ENCODE peak calls at places on chromosomes 4 and X, in eight cellular contexts. One of them, this sample, is unnamed.

GRCh38 chr4:10019521-10020051 is 1.7 kb downstream of the SLC2A9 start:
- DNase-seq in activated CD4-positive, alpha-beta T cell treated with anti-CD3 and anti-CD28 coated beads for 1 hour: no peak
- DNase-seq in SK-N-MC: no peak
- DNase-seq in cardiac muscle cell: no peak
- DNase-seq in stimulated activated CD4-positive, alpha-beta T cell treated with anti-CD3 and anti-CD28 coated beads, Interleukin-15, amount 100 ng/mL, for 1 hour: no peak
- DNase-seq in AML-193: no peak
- DNase-seq in AG09309: no peak
- DNase-seq in ovary: peak; percentile 55
- DNase-seq in this sample: no peak

GRCh38 chrX:110004210-110004609 is 1.3 kb downstream of the TMEM164 start:
- DNase-seq in SK-N-MC: no peak
- DNase-seq in AML-193: no peak
- DNase-seq in stimulated activated CD4-positive, alpha-beta T cell treated with anti-CD3 and anti-CD28 coated beads, Interleukin-15, amount 100 ng/mL, for 1 hour: no peak
- DNase-seq in cardiac muscle cell: no peak
- DNase-seq in ovary: no peak
- DNase-seq in AG09309: no peak
- DNase-seq in activated CD4-positive, alpha-beta T cell treated with anti-CD3 and anti-CD28 coated beads for 1 hour: no peak
- DNase-seq in this sample: peak; percentile 20

GRCh38 chr4:42492977-42493376 is 95.7 kb downstream of the SHISA3 start:
- DNase-seq in AML-193: no peak
- DNase-seq in SK-N-MC: no peak
- DNase-seq in ovary: no peak
- DNase-seq in cardiac muscle cell: no peak
- DNase-seq in stimulated activated CD4-positive, alpha-beta T cell treated with anti-CD3 and anti-CD28 coated beads, Interleukin-15, amount 100 ng/mL, for 1 hour: no peak
- DNase-seq in activated CD4-positive, alpha-beta T cell treated with anti-CD3 and anti-CD28 coated beads for 1 hour: no peak
- DNase-seq in AG09309: no peak
- DNase-seq in this sample: no peak

GRCh38 chr4:7371122-7371941 is 63.4 kb downstream of the PSAPL1 start:
- DNase-seq in AG09309: peak; percentile 18
- DNase-seq in cardiac muscle cell: peak; percentile 50
- DNase-seq in SK-N-MC: no peak
- DNase-seq in AML-193: no peak
- DNase-seq in stimulated activated CD4-positive, alpha-beta T cell treated with anti-CD3 and anti-CD28 coated beads, Interleukin-15, amount 100 ng/mL, for 1 hour: no peak
- DNase-seq in ovary: no peak
- DNase-seq in activated CD4-positive, alpha-beta T cell treated with anti-CD3 and anti-CD28 coated beads for 1 hour: no peak
- DNase-seq in this sample: no peak

GRCh38 chrX:35291013-35291412 is 348.4 kb downstream of the FAM47B start:
- DNase-seq in stimulated activated CD4-positive, alpha-beta T cell treated with anti-CD3 and anti-CD28 coated beads, Interleukin-15, amount 100 ng/mL, for 1 hour: no peak
- DNase-seq in activated CD4-positive, alpha-beta T cell treated with anti-CD3 and anti-CD28 coated beads for 1 hour: no peak
- DNase-seq in cardiac muscle cell: no peak
- DNase-seq in AML-193: no peak
- DNase-seq in SK-N-MC: no peak
- DNase-seq in AG09309: no peak
- DNase-seq in ovary: no peak
- DNase-seq in this sample: no peak

GRCh38 chrX:25873196-25873595 is 264.9 kb upstream of the MAGEB18 start:
- DNase-seq in activated CD4-positive, alpha-beta T cell treated with anti-CD3 and anti-CD28 coated beads for 1 hour: no peak
- DNase-seq in SK-N-MC: no peak
- DNase-seq in stimulated activated CD4-positive, alpha-beta T cell treated with anti-CD3 and anti-CD28 coated beads, Interleukin-15, amount 100 ng/mL, for 1 hour: no peak
- DNase-seq in AG09309: no peak
- DNase-seq in ovary: no peak
- DNase-seq in AML-193: no peak
- DNase-seq in cardiac muscle cell: peak; percentile 62
- DNase-seq in this sample: no peak

GRCh38 chrX:134803551-134804183 is 145.4 kb upstream of the PLAC1 start:
- DNase-seq in AG09309: no peak
- DNase-seq in AML-193: no peak
- DNase-seq in SK-N-MC: no peak
- DNase-seq in cardiac muscle cell: no peak
- DNase-seq in ovary: no peak
- DNase-seq in activated CD4-positive, alpha-beta T cell treated with anti-CD3 and anti-CD28 coated beads for 1 hour: no peak
- DNase-seq in stimulated activated CD4-positive, alpha-beta T cell treated with anti-CD3 and anti-CD28 coated beads, Interleukin-15, amount 100 ng/mL, for 1 hour: no peak
- DNase-seq in this sample: peak; percentile 46

GRCh38 chr4:150381671-150382427 is 200.1 kb upstream of the MAB21L2 start:
- DNase-seq in activated CD4-positive, alpha-beta T cell treated with anti-CD3 and anti-CD28 coated beads for 1 hour: no peak
- DNase-seq in AML-193: no peak
- DNase-seq in ovary: no peak
- DNase-seq in AG09309: no peak
- DNase-seq in stimulated activated CD4-positive, alpha-beta T cell treated with anti-CD3 and anti-CD28 coated beads, Interleukin-15, amount 100 ng/mL, for 1 hour: no peak
- DNase-seq in cardiac muscle cell: peak; percentile 22
- DNase-seq in SK-N-MC: peak; percentile 97
- DNase-seq in this sample: no peak

GRCh38 chrX:138001219-138001618 is 435.3 kb downstream of the ZIC3 start:
- DNase-seq in AML-193: no peak
- DNase-seq in cardiac muscle cell: no peak
- DNase-seq in AG09309: no peak
- DNase-seq in activated CD4-positive, alpha-beta T cell treated with anti-CD3 and anti-CD28 coated beads for 1 hour: no peak
- DNase-seq in SK-N-MC: no peak
- DNase-seq in ovary: no peak
- DNase-seq in stimulated activated CD4-positive, alpha-beta T cell treated with anti-CD3 and anti-CD28 coated beads, Interleukin-15, amount 100 ng/mL, for 1 hour: no peak
- DNase-seq in this sample: no peak

GRCh38 chrX:41350976-41351569 is 17.1 kb downstream of the DDX3X start:
- DNase-seq in AG09309: no peak
- DNase-seq in stimulated activated CD4-positive, alpha-beta T cell treated with anti-CD3 and anti-CD28 coated beads, Interleukin-15, amount 100 ng/mL, for 1 hour: no peak
- DNase-seq in AML-193: no peak
- DNase-seq in cardiac muscle cell: no peak
- DNase-seq in SK-N-MC: no peak
- DNase-seq in ovary: no peak
- DNase-seq in activated CD4-positive, alpha-beta T cell treated with anti-CD3 and anti-CD28 coated beads for 1 hour: no peak
- DNase-seq in this sample: peak; percentile 60

GRCh38 chr4:106530816-106531215 is 162.2 kb upstream of the GIMD1 start:
- DNase-seq in AG09309: peak; percentile 17
- DNase-seq in ovary: no peak
- DNase-seq in AML-193: no peak
- DNase-seq in SK-N-MC: peak; percentile 30
- DNase-seq in activated CD4-positive, alpha-beta T cell treated with anti-CD3 and anti-CD28 coated beads for 1 hour: no peak
- DNase-seq in stimulated activated CD4-positive, alpha-beta T cell treated with anti-CD3 and anti-CD28 coated beads, Interleukin-15, amount 100 ng/mL, for 1 hour: no peak
- DNase-seq in cardiac muscle cell: no peak
- DNase-seq in this sample: no peak

GRCh38 chr4:43763029-43763610 is 685.5 kb downstream of the KCTD8 start:
- DNase-seq in ovary: no peak
- DNase-seq in cardiac muscle cell: no peak
- DNase-seq in activated CD4-positive, alpha-beta T cell treated with anti-CD3 and anti-CD28 coated beads for 1 hour: no peak
- DNase-seq in AML-193: no peak
- DNase-seq in stimulated activated CD4-positive, alpha-beta T cell treated with anti-CD3 and anti-CD28 coated beads, Interleukin-15, amount 100 ng/mL, for 1 hour: no peak
- DNase-seq in SK-N-MC: no peak
- DNase-seq in AG09309: no peak
- DNase-seq in this sample: no peak

GRCh38 chr4:109303141-109303499 is 662 bp upstream of the COL25A1 start:
- DNase-seq in SK-N-MC: no peak
- DNase-seq in AML-193: no peak
- DNase-seq in ovary: peak; percentile 16
- DNase-seq in stimulated activated CD4-positive, alpha-beta T cell treated with anti-CD3 and anti-CD28 coated beads, Interleukin-15, amount 100 ng/mL, for 1 hour: no peak
- DNase-seq in cardiac muscle cell: peak; percentile 45
- DNase-seq in activated CD4-positive, alpha-beta T cell treated with anti-CD3 and anti-CD28 coated beads for 1 hour: no peak
- DNase-seq in AG09309: no peak
- DNase-seq in this sample: no peak

This sample was measured in Karpas-422.